ENCODE peak calls at places on chromosomes 11 and 22, in nine cellular contexts. W, E, I, Q, O, T, K, C and X are unnamed samples.

GRCh38 chr11:46457659-46458058 is 66.1 kb upstream of the CHRM4 start:
- DNase-seq in I (no peak), W (no peak), C (no peak), K (no peak), T (no peak), E (no peak), O (no peak), Q (no peak), X (no peak)

GRCh38 chr11:126115820-126116319 is 53.2 kb upstream of the CDON start:
- DNase-seq in E (no peak), K (peak; percentile 77), C (no peak), O (no peak), T (peak; percentile 86), I (no peak), W (no peak), Q (no peak), X (peak; percentile 44)

GRCh38 chr11:43925932-43926505 is 16.4 kb upstream of the C11orf96 start:
- DNase-seq in O (no peak), E (no peak), I (no peak), C (no peak), Q (no peak), T (no peak), K (no peak), W (no peak), X (no peak)

GRCh38 chr22:41445171-41446056 is 1.2 kb downstream of the TOB2 start:
- DNase-seq in E (peak; percentile 15), Q (no peak), W (no peak), K (peak; percentile 43), I (peak; percentile 48), T (no peak), O (no peak), C (no peak), X (no peak)

GRCh38 chr11:3052567-3052966 is 4.7 kb downstream of the CARS1 start:
- DNase-seq in K (no peak), C (no peak), Q (no peak), T (no peak), I (no peak), W (no peak), O (no peak), E (no peak), X (no peak)

GRCh38 chr11:17392872-17393271 is 4.4 kb upstream of the KCNJ11 start:
- DNase-seq in C (no peak), Q (no peak), T (no peak), E (no peak), K (no peak), W (no peak), O (no peak), I (no peak), X (no peak)

GRCh38 chr22:27273386-27273785 is 528.2 kb downstream of the MN1 start:
- DNase-seq in O (no peak), T (no peak), I (no peak), W (no peak), E (no peak), K (no peak), C (no peak), Q (no peak), X (no peak)

GRCh38 chr11:76184551-76184993 is 21.7 kb downstream of the WNT11 start:
- DNase-seq in E (no peak), I (no peak), T (no peak), W (no peak), C (no peak), Q (no peak), O (no peak), K (no peak), X (no peak)

GRCh38 chr11:36195496-36196346 is 93.5 kb downstream of the COMMD9 start:
- DNase-seq in T (no peak), E (no peak), W (no peak), K (no peak), I (no peak), C (no peak), Q (no peak), O (no peak), X (no peak)

GRCh38 chr11:70398834-70399680 is 728 bp downstream of the CTTN start:
- DNase-seq in W (no peak), T (no peak), O (no peak), Q (no peak), C (no peak), E (no peak), I (no peak), K (peak; percentile 33), X (no peak)

GRCh38 chr22:49724030-49724892 is 103.4 kb downstream of the BRD1 start:
- DNase-seq in K (no peak), W (no peak), E (no peak), O (no peak), T (peak; percentile 55), C (no peak), I (no peak), Q (no peak), X (no peak)

GRCh38 chr22:45970709-45971388 is 6.1 kb downstream of the WNT7B start:
- DNase-seq in E (no peak), T (no peak), O (no peak), I (no peak), W (no peak), C (no peak), K (no peak), Q (no peak), X (no peak)

GRCh38 chr11:10302744-10303557 is 1.9 kb upstream of the ADM start:
- DNase-seq in K (peak; percentile 87), I (peak; percentile 52), Q (no peak), O (no peak), C (peak; percentile 38), T (peak; percentile 50), E (no peak), W (peak; percentile 54), X (peak; percentile 81)

GRCh38 chr11:111378773-111379499 is at the start of gene POU2AF1:
- DNase-seq in I (no peak), O (peak; percentile 43), E (peak; percentile 25), Q (peak; percentile 65), C (no peak), W (peak; percentile 43), T (no peak), K (no peak), X (no peak)

GRCh38 chr11:66591175-66591574 is 1.7 kb downstream of the CCDC87 start:
- DNase-seq in T (no peak), I (no peak), O (no peak), C (no peak), Q (no peak), K (no peak), E (no peak), W (no peak), X (no peak)

GRCh38 chr11:17703951-17704350 is 15.4 kb upstream of the MYOD1 start:
- DNase-seq in Q (no peak), T (no peak), I (no peak), K (no peak), O (no peak), E (no peak), W (no peak), C (no peak), X (no peak)

GRCh38 chr11:47714554-47715081 is 551 bp downstream of the AGBL2 start:
- DNase-seq in K (peak; percentile 20), O (no peak), W (no peak), C (no peak), T (peak; percentile 11), E (peak; percentile 3), I (no peak), Q (no peak), X (peak; percentile 25)

GRCh38 chr22:50175921-50176849 is 5.7 kb downstream of the PANX2 start:
- DNase-seq in E (no peak), W (no peak), O (no peak), K (no peak), Q (no peak), I (no peak), C (no peak), T (no peak), X (no peak)

GRCh38 chr22:35900483-35901168 is 128.0 kb downstream of the RBFOX2 start:
- DNase-seq in T (no peak), K (no peak), O (no peak), C (no peak), E (no peak), I (no peak), W (no peak), Q (no peak), X (no peak)

GRCh38 chr11:75233688-75234295 is 6.8 kb upstream of the TPBGL start:
- DNase-seq in E (no peak), T (no peak), O (no peak), K (no peak), W (no peak), I (no peak), Q (no peak), C (no peak), X (no peak)

GRCh38 chr22:38724926-38725571 is 19.3 kb downstream of the GTPBP1 start:
- DNase-seq in T (peak; percentile 26), Q (no peak), E (no peak), O (no peak), W (no peak), I (peak; percentile 13), K (no peak), C (no peak), X (no peak)

GRCh38 chr22:42820075-42820763 is 36.9 kb downstream of the ARFGAP3 start:
- DNase-seq in Q (no peak), K (no peak), I (no peak), C (no peak), W (no peak), O (no peak), T (no peak), E (no peak), X (no peak)

GRCh38 chr11:121356357-121356756 is 63.8 kb downstream of the SC5D start:
- DNase-seq in I (no peak), Q (no peak), O (no peak), C (no peak), K (no peak), T (no peak), E (no peak), W (no peak), X (no peak)

GRCh38 chr11:11618973-11619435 is 2.8 kb downstream of the GALNT18 start:
- DNase-seq in W (no peak), T (no peak), Q (no peak), O (no peak), C (no peak), I (no peak), E (no peak), K (no peak), X (no peak)

GRCh38 chr11:119421351-119421750 is 1.6 kb downstream of the THY1 start:
- DNase-seq in Q (no peak), C (no peak), W (no peak), O (no peak), E (no peak), T (no peak), K (no peak), I (no peak), X (no peak)

GRCh38 chr22:17808688-17809403 is 34.6 kb upstream of the BID start:
- DNase-seq in Q (no peak), I (no peak), O (no peak), C (no peak), E (no peak), K (no peak), T (no peak), W (no peak), X (no peak)